ENCODE peak calls at places on chromosomes 13 and 19, in five cellular contexts. One of them, this sample, is unnamed. For H3K4me1, the result is how much of the 10 kb centered on the place peaks cover.

GRCh38 chr19:42176990-42177685 is 40.3 kb downstream of the DEDD2 start:
- DNase-seq in small intestine: peak
- DNase-seq in spleen: peak
- DNase-seq in right atrium auricular region: no peak
- DNase-seq in HCT116: peak
- DNase-seq in this sample: peak

GRCh38 chr13:101303512-101303911 is 112.8 kb downstream of the NALCN start:
- DNase-seq in small intestine: no peak
- DNase-seq in spleen: no peak
- DNase-seq in right atrium auricular region: no peak
- DNase-seq in HCT116: no peak
- DNase-seq in this sample: no peak

GRCh38 chr13:64925284-64925683 is 2304.9 kb downstream of the PCDH9 start:
- DNase-seq in small intestine: no peak
- DNase-seq in spleen: no peak
- DNase-seq in right atrium auricular region: no peak
- DNase-seq in HCT116: no peak
- DNase-seq in this sample: no peak

GRCh38 chr19:5336195-5336965 is 4.2 kb downstream of the PTPRS start:
- DNase-seq in small intestine: no peak
- DNase-seq in spleen: no peak
- DNase-seq in right atrium auricular region: no peak
- DNase-seq in HCT116: no peak
- DNase-seq in this sample: no peak

GRCh38 chr19:1862068-1862423 is 1.3 kb downstream of the KLF16 start:
- DNase-seq in small intestine: peak
- DNase-seq in spleen: no peak
- DNase-seq in right atrium auricular region: no peak
- DNase-seq in HCT116: no peak
- DNase-seq in this sample: no peak

GRCh38 chr13:44437356-44438233 is 64.0 kb downstream of the SERP2 start:
- DNase-seq in small intestine: peak
- DNase-seq in spleen: no peak
- DNase-seq in right atrium auricular region: no peak
- DNase-seq in HCT116: no peak
- DNase-seq in this sample: peak

GRCh38 chr13:102812616-102813287 is 13.8 kb downstream of the BIVM start:
- DNase-seq in small intestine: no peak
- DNase-seq in spleen: no peak
- DNase-seq in right atrium auricular region: no peak
- DNase-seq in HCT116: no peak
- DNase-seq in this sample: no peak

GRCh38 chr19:46478356-46478986 is 7.1 kb upstream of the PNMA8A start:
- DNase-seq in small intestine: no peak
- DNase-seq in spleen: no peak
- DNase-seq in right atrium auricular region: no peak
- DNase-seq in HCT116: no peak
- DNase-seq in this sample: peak

GRCh38 chr13:110491869-110492268 is 69.7 kb downstream of the RAB20 start:
- DNase-seq in small intestine: no peak
- DNase-seq in spleen: no peak
- DNase-seq in right atrium auricular region: no peak
- DNase-seq in HCT116: no peak
- DNase-seq in this sample: no peak

GRCh38 chr19:40811478-40812341 is 12.7 kb downstream of the EGLN2 start:
- DNase-seq in small intestine: peak
- DNase-seq in spleen: peak
- DNase-seq in right atrium auricular region: no peak
- DNase-seq in HCT116: no peak
- DNase-seq in this sample: no peak

GRCh38 chr19:44072543-44073401 is 813 bp downstream of the ZNF284 start:
- DNase-seq in small intestine: peak
- DNase-seq in spleen: no peak
- DNase-seq in right atrium auricular region: no peak
- DNase-seq in HCT116: no peak
- DNase-seq in this sample: peak

GRCh38 chr19:30153326-30154210 is 211.5 kb downstream of the URI1 start:
- DNase-seq in small intestine: no peak
- DNase-seq in spleen: no peak
- DNase-seq in right atrium auricular region: no peak
- DNase-seq in HCT116: no peak
- DNase-seq in this sample: no peak

GRCh38 chr13:29479716-29480492 is 115.6 kb downstream of the SLC7A1 start:
- DNase-seq in small intestine: no peak
- DNase-seq in spleen: peak
- DNase-seq in right atrium auricular region: no peak
- DNase-seq in HCT116: no peak
- DNase-seq in this sample: no peak

GRCh38 chr19:44111910-44112463 is 1.2 kb upstream of the ZNF225 start:
- DNase-seq in small intestine: peak
- DNase-seq in spleen: no peak
- DNase-seq in right atrium auricular region: no peak
- DNase-seq in HCT116: no peak
- DNase-seq in this sample: peak

GRCh38 chr13:98184796-98185195 is 7.7 kb upstream of the RNF113B start:
- DNase-seq in small intestine: no peak
- DNase-seq in spleen: no peak
- DNase-seq in right atrium auricular region: no peak
- DNase-seq in HCT116: no peak
- DNase-seq in this sample: no peak

GRCh38 chr19:47021536-47022139 is 2.0 kb downstream of the NPAS1 start:
- DNase-seq in small intestine: no peak
- DNase-seq in spleen: peak
- DNase-seq in right atrium auricular region: no peak
- DNase-seq in HCT116: no peak
- DNase-seq in this sample: no peak

GRCh38 chr19:17681505-17682125 is 6.5 kb downstream of the UNC13A start:
- DNase-seq in small intestine: no peak
- DNase-seq in spleen: no peak
- DNase-seq in right atrium auricular region: no peak
- DNase-seq in HCT116: no peak
- DNase-seq in this sample: no peak

GRCh38 chr13:113182046-113182445 is 23.6 kb downstream of the PROZ start:
- DNase-seq in small intestine: no peak
- DNase-seq in spleen: no peak
- DNase-seq in right atrium auricular region: no peak
- DNase-seq in HCT116: no peak
- DNase-seq in this sample: no peak

GRCh38 chr13:46571941-46572340 is 19.0 kb downstream of the LRCH1 start:
- DNase-seq in small intestine: no peak
- DNase-seq in spleen: no peak
- DNase-seq in right atrium auricular region: no peak
- DNase-seq in HCT116: no peak
- DNase-seq in this sample: no peak

GRCh38 chr13:51731759-51732158 is 72.2 kb downstream of the DHRS12 start:
- DNase-seq in small intestine: no peak
- DNase-seq in spleen: no peak
- DNase-seq in right atrium auricular region: no peak
- DNase-seq in HCT116: no peak
- DNase-seq in this sample: no peak

GRCh38 chr19:30999726-31000125 is 349.5 kb downstream of the TSHZ3 start:
- DNase-seq in small intestine: no peak
- DNase-seq in spleen: no peak
- DNase-seq in right atrium auricular region: no peak
- DNase-seq in HCT116: no peak
- DNase-seq in this sample: no peak

GRCh38 chr13:33321686-33322473 is 36.3 kb upstream of the STARD13 start:
- DNase-seq in small intestine: no peak
- DNase-seq in spleen: no peak
- DNase-seq in right atrium auricular region: no peak
- DNase-seq in HCT116: no peak
- DNase-seq in this sample: no peak

GRCh38 chr19:42083537-42083936 is 7.6 kb downstream of the ZNF574 start:
- DNase-seq in small intestine: no peak
- DNase-seq in spleen: no peak
- DNase-seq in right atrium auricular region: no peak
- DNase-seq in HCT116: no peak
- DNase-seq in this sample: no peak

GRCh38 chr13:61414686-61415664 is 674 bp downstream of the PCDH20 start:
- DNase-seq in small intestine: peak
- DNase-seq in spleen: peak
- DNase-seq in right atrium auricular region: no peak
- DNase-seq in HCT116: no peak
- DNase-seq in this sample: peak

GRCh38 chr13:77507931-77508776 is 27.4 kb upstream of the SCEL start:
- DNase-seq in small intestine: no peak
- DNase-seq in spleen: no peak
- DNase-seq in right atrium auricular region: no peak
- DNase-seq in HCT116: peak
- DNase-seq in this sample: peak

GRCh38 chr13:53017433-53017970 is 11.1 kb upstream of the OLFM4 start:
- DNase-seq in small intestine: no peak
- DNase-seq in spleen: no peak
- DNase-seq in right atrium auricular region: no peak
- DNase-seq in HCT116: no peak
- DNase-seq in this sample: no peak

GRCh38 chr19:7000816-7001215 is 20.4 kb downstream of the MBD3L2B start:
- DNase-seq in small intestine: no peak
- DNase-seq in spleen: no peak
- DNase-seq in right atrium auricular region: no peak
- DNase-seq in HCT116: no peak
- DNase-seq in this sample: no peak

GRCh38 chr13:73248711-73249580 is 190.1 kb downstream of the KLF5 start:
- DNase-seq in small intestine: peak
- DNase-seq in spleen: no peak
- DNase-seq in right atrium auricular region: no peak
- DNase-seq in HCT116: peak
- DNase-seq in this sample: peak

GRCh38 chr19:2540646-2541454 is 64.9 kb downstream of the GADD45B start:
- DNase-seq in small intestine: peak
- DNase-seq in spleen: peak
- DNase-seq in right atrium auricular region: peak
- DNase-seq in HCT116: peak
- DNase-seq in this sample: peak

GRCh38 chr13:36904219-36904618 is 15.8 kb downstream of the SMAD9 start:
- DNase-seq in small intestine: no peak
- DNase-seq in spleen: no peak
- DNase-seq in right atrium auricular region: no peak
- DNase-seq in HCT116: no peak
- DNase-seq in this sample: no peak

GRCh38 chr13:32415019-32415418 is 12.9 kb downstream of the N4BP2L1 start:
- DNase-seq in small intestine: no peak
- DNase-seq in spleen: no peak
- DNase-seq in right atrium auricular region: no peak
- DNase-seq in HCT116: peak
- DNase-seq in this sample: no peak

DNA sequence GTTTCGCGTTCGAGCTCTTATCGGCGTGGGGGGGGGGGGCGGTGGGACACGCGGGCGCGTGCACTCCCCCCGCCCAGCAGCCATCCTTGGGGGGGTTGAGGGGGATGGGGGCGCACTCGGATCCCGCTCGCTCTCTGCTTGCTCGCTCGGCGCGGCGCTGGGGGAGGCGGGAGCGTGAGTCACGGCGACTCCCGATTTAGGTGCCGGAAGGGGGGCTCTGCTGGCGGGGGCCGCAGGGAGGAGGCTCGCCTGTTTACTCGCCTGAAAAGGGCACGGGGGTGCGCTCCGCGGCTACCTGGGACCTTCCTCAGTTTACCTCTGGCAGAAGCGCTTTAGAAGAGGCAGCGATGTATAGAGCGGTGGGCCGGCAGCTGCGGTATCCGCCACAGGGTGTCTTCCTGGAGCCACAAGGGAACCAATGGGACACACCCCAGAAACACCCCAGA is 1.1 kb upstream of the PDE4A start:
- DNase-seq in small intestine: no peak
- DNase-seq in spleen: no peak
- DNase-seq in right atrium auricular region: no peak
- DNase-seq in HCT116: no peak
- DNase-seq in this sample: no peak
- H3K4me1 ChIP-seq in small intestine: under half
- H3K4me1 ChIP-seq in spleen: half or more
- H3K4me1 ChIP-seq in right atrium auricular region: under half
- H3K4me1 ChIP-seq in HCT116: half or more
- H3K4me1 ChIP-seq in this sample: under half

GRCh38 chr19:56877069-56877715 is 36.7 kb upstream of the PEG3 start:
- DNase-seq in small intestine: no peak
- DNase-seq in spleen: no peak
- DNase-seq in right atrium auricular region: no peak
- DNase-seq in HCT116: no peak
- DNase-seq in this sample: no peak

GRCh38 chr19:56885173-56885679 is 44.7 kb upstream of the PEG3 start:
- DNase-seq in small intestine: no peak
- DNase-seq in spleen: no peak
- DNase-seq in right atrium auricular region: no peak
- DNase-seq in HCT116: no peak
- DNase-seq in this sample: no peak

GRCh38 chr19:56875717-56876116 is 35.2 kb upstream of the PEG3 start:
- DNase-seq in small intestine: no peak
- DNase-seq in spleen: no peak
- DNase-seq in right atrium auricular region: no peak
- DNase-seq in HCT116: no peak
- DNase-seq in this sample: no peak

GRCh38 chr19:56884481-56884880 is 44.0 kb upstream of the PEG3 start:
- DNase-seq in small intestine: no peak
- DNase-seq in spleen: no peak
- DNase-seq in right atrium auricular region: no peak
- DNase-seq in HCT116: no peak
- DNase-seq in this sample: no peak

DNA sequence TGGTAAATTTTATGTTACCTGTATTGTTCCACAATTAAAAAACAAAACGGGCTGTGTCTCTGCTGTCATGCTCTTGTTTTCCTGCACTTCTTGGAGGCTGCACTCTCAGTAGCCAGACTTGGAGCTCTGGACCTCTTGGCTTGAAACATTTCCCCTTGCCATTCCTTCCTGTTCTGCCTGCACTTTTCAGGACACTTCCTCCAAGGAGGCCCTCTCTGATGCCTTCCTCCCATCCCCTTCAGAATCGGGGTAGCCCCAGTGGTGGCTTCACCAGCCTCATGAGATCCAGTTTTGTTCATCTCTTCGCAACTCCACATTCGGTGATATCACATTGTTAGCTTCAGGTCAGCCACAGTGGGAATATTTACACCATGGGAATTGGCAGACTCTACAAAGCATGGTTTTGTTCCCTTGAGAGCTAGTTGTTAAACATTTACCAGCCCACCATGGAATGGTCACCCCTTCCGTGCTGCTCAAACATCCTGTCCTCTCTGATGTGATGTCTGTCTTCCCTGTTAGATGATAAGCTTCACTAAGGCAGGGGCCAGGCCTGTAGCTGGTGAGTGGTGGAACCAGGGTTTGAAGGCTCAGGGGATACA is 40.2 kb upstream of the PEG3 start:
- DNase-seq in small intestine: no peak
- DNase-seq in spleen: no peak
- DNase-seq in right atrium auricular region: no peak
- DNase-seq in HCT116: no peak
- DNase-seq in this sample: no peak
- H3K4me1 ChIP-seq in small intestine: under half
- H3K4me1 ChIP-seq in spleen: under half
- H3K4me1 ChIP-seq in right atrium auricular region: under half
- H3K4me1 ChIP-seq in HCT116: under half
- H3K4me1 ChIP-seq in this sample: under half

GRCh38 chr13:27449936-27450828 is at the start of gene MTIF3:
- DNase-seq in small intestine: peak
- DNase-seq in spleen: peak
- DNase-seq in right atrium auricular region: peak
- DNase-seq in HCT116: peak
- DNase-seq in this sample: peak
- H3K4me1 ChIP-seq in small intestine: under half
- H3K4me1 ChIP-seq in spleen: half or more
- H3K4me1 ChIP-seq in right atrium auricular region: under half
- H3K4me1 ChIP-seq in HCT116: under half
- H3K4me1 ChIP-seq in this sample: under half

GRCh38 chr13:41462427-41462826 is 5.1 kb downstream of the RGCC start:
- DNase-seq in small intestine: no peak
- DNase-seq in spleen: no peak
- DNase-seq in right atrium auricular region: no peak
- DNase-seq in HCT116: no peak
- DNase-seq in this sample: no peak
- H3K4me1 ChIP-seq in small intestine: under half
- H3K4me1 ChIP-seq in spleen: half or more
- H3K4me1 ChIP-seq in right atrium auricular region: under half
- H3K4me1 ChIP-seq in HCT116: under half
- H3K4me1 ChIP-seq in this sample: under half